ENCODE peak calls at places on chromosomes 12 and 14, in six cellular contexts. Y, R, T, H, V and E are unnamed samples.

GRCh38 chr12:132632521-132633228 is 14.1 kb downstream of the P2RX2 start:
- DNase-seq in Y (no peak), R (no peak), T (no peak), H (no peak), V (no peak), E (no peak)

GRCh38 chr12:109771746-109772621 is 58.4 kb downstream of the FAM222A start:
- DNase-seq in Y (no peak), R (no peak), T (no peak), H (no peak), V (no peak), E (no peak)

GRCh38 chr12:94994312-94994711 is 9.2 kb downstream of the NDUFA12 start:
- DNase-seq in Y (no peak), R (no peak), T (no peak), H (no peak), V (no peak), E (no peak)

GRCh38 chr12:2679816-2680675 is 114.7 kb upstream of the FKBP4 start:
- DNase-seq in Y (no peak), R (no peak), T (no peak), H (no peak), V (no peak), E (no peak)

GRCh38 chr12:52243774-52244614 is 11.0 kb downstream of the KRT7 start:
- DNase-seq in Y (no peak), R (peak; percentile 58), T (peak; percentile 93), H (no peak), V (no peak), E (peak; percentile 92)

GRCh38 chr12:117890644-117891043 is 78.1 kb downstream of the KSR2 start:
- DNase-seq in Y (no peak), R (no peak), T (no peak), H (no peak), V (no peak), E (no peak)

GRCh38 chr12:25715147-25715546 is 162.1 kb upstream of the LMNTD1 start:
- DNase-seq in Y (no peak), R (no peak), T (no peak), H (no peak), V (no peak), E (no peak)

GRCh38 chr14:52299692-52300278 is 14.3 kb upstream of the PTGER2 start:
- DNase-seq in Y (peak; percentile 66), R (no peak), T (no peak), H (no peak), V (peak; percentile 26), E (no peak)

GRCh38 chr12:41888285-41888684 is 256.4 kb downstream of the GXYLT1 start:
- DNase-seq in Y (no peak), R (no peak), T (no peak), H (no peak), V (no peak), E (no peak)

GRCh38 chr12:6335451-6336078 is 6.3 kb downstream of the TNFRSF1A start:
- DNase-seq in Y (peak; percentile 58), R (peak; percentile 84), T (peak; percentile 71), H (no peak), V (peak; percentile 76), E (peak; percentile 74)

GRCh38 chr12:128069359-128069997 is 197.5 kb upstream of the TMEM132C start:
- DNase-seq in Y (peak; percentile 60), R (peak; percentile 63), T (peak; percentile 16), H (no peak), V (peak; percentile 26), E (no peak)

GRCh38 chr12:11510671-11511070 is 115.3 kb upstream of the PRB2 start:
- DNase-seq in Y (no peak), R (no peak), T (no peak), H (no peak), V (no peak), E (no peak)

GRCh38 chr12:11513288-11513687 is 117.9 kb upstream of the PRB2 start:
- DNase-seq in Y (peak; percentile 63), R (no peak), T (no peak), H (no peak), V (peak; percentile 7), E (no peak)

DNA sequence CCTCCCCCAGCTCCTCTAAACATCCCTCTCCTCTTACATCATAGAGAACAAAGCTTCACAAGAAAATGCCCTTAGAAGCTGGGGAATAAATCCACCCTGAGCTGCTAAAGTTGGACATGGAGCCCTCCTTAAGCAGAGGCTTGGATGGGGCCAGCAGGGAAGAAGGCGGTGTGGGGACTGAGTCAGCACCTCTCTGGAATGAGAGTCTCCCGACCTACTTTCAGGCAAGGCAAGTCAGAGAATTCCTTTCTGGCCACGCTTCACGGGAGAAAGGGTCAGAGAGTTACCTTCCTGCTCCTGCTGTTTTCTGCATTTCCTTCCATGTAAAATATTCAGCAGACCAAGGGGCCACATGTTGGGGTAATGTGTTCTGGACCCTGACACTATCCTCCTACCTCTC is 113.3 kb upstream of the PRB2 start:
- DNase-seq in Y (peak; percentile 38), R (no peak), T (no peak), H (no peak), V (no peak), E (no peak)
- TF ChIP-seq POLR2AphosphoS5 in Y (no peak), R (no peak), T (no peak), H (no peak), V (no peak), E (no peak)

DNA sequence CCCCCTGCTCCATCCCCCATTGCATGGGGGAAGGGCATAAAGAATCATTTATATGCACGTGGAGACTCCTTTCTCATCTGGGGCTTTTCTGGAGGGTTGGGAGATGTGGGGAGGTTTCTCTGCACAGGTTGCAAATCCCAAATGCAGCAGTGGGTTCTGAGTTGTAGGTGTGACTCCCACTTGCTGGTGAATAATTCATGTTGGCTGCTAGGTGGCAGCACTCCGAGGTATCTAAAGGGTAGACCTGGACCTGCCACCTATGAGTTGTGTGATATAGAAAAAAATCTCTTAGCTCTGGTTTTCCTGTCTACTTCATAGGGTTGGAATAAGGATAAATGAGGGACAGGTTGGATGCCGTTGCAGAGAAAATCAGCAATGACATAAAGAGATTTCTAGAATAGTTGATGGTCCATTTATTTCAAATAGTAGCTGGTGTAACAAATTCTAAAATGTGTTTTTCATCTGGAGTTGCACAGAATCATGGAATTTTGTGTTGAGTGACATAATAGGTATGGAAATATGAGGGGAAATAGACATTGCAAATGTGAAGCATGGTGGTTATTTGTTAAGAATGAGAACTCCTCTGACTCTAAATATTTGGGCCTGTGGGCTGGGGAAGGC is 4.6 kb downstream of the MARCHF9 start:
- DNase-seq in Y (peak; percentile 60), R (no peak), T (no peak), H (no peak), V (peak; percentile 37), E (no peak)
- TF ChIP-seq CTCF in Y (peak; percentile 61), R (peak; percentile 39), T (no peak), H (peak; percentile 66), V (peak; percentile 59), E (peak; percentile 43)

DNA sequence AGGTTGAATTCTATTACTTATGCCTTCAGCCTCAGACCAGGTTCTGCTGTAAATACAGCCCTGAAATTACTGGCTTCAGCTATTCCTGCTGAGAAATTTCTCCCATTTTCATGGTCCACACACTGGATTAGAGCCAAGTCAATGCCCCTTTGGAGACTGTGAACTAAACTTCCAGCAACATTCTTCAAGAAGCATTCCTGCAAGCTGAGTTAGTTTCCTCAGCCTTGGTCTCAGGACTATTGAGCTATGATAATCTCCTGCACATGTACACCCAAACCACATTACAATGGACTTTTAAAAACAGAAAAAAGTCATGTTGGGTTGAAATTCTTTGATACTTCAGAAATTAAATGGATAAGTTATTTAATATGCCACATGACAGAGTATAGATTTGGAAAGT is 58.0 kb upstream of the AVPR1A start:
- DNase-seq in Y (no peak), R (no peak), T (no peak), H (no peak), V (no peak), E (no peak)
- TF ChIP-seq POLR2AphosphoS5 in Y (no peak), R (no peak), T (no peak), H (no peak), V (no peak), E (no peak)

GRCh38 chr12:64099430-64099829 is 122.7 kb downstream of the KICS2 start:
- DNase-seq in Y (no peak), R (no peak), T (no peak), H (no peak), V (no peak), E (peak; percentile 55)
- TF ChIP-seq CTCF in Y (no peak), R (no peak), T (no peak), H (no peak), V (no peak), E (no peak)

GRCh38 chr14:36827861-36828260 is 166.2 kb downstream of the PAX9 start:
- DNase-seq in Y (no peak), R (no peak), T (no peak), H (no peak), V (no peak), E (no peak)
- TF ChIP-seq POLR2AphosphoS5 in Y (no peak), R (no peak), T (no peak), H (no peak), V (no peak), E (no peak)

DNA sequence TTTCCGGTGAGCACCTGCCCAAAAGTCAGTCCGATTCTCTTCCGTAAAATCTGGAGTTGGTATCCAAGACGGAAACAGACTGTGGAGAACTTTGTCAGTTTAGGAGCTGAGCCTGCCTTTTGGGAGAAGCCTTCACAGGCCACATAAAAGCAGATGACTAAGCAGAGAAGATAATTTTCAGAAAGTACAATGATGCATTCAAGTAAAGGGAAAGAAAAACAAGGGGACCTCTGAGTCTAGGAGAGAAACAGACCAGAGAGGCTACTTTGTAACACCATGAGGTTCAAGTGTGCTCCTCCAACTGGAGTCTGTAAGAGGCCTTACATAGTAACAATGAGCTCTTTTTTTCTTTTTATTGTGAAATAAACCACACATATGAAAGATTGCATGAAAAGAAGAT is 21.1 kb downstream of the TMED8 start:
- DNase-seq in Y (no peak), R (no peak), T (no peak), H (no peak), V (no peak), E (no peak)
- TF ChIP-seq CTCF in Y (no peak), R (no peak), T (no peak), H (no peak), V (no peak), E (no peak)

DNA sequence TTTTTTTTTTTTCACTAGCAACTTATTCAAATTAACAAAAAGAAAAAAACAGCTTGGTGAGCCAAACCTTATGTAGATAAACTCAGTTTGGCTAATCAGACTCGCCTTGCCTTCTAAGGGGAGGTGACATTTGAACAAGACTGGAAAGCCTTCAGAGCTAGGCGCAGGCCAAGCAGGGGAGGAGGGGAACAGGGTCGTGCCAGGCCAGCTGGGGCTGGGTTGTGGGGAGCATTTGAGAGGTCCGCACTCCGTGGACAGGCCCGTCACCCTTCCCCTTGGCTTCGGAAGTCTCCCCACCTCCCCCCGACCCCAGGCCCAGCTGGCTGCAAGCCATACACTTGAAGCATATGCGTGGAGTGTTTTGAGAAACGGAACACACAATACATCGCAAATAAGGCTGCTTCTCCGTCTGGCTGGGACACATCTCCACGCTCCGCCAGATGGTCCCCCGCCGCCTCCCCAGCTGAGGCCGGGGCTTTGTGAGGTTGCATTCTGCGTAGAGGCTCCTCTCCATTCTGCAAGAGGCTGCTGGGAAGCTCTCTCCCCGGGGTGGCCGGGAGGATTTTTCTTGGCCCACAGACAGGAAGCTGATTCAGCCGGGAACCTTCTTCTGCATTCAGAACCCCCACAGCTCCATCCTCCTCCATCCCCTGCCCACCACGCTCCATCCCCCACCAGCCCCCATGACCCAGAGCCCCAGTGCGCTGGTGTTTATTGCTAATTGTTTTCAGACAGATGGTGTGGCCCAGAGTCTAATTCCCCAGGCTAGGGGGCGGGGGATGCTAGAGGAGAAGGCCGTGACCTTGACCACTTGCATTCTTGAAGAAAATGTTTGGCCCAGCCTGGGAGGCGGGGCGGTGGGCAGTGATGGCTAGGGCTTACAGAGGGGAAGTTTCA is 88.2 kb upstream of the NCOR2 start:
- DNase-seq in Y (peak; percentile 82), R (peak; percentile 59), T (no peak), H (peak; percentile 49), V (no peak), E (no peak)
- TF ChIP-seq POLR2AphosphoS5 in Y (no peak), R (no peak), T (no peak), H (no peak), V (no peak), E (no peak)